ENCODE peak calls at places on chromosomes 3 and 15, in six cellular contexts. K, T, N, U, I and Z are unnamed samples.

GRCh38 chr3:16301490-16301889 is 36.5 kb downstream of the OXNAD1 start:
- DNase-seq in K (no peak), T (no peak), N (no peak), U (peak), I (peak), Z (no peak)

GRCh38 chr3:116005404-116005803 is 382.1 kb downstream of the GAP43 start:
- DNase-seq in K (no peak), T (peak), N (peak), U (no peak), I (no peak), Z (peak)

GRCh38 chr3:120088622-120089021 is 5.6 kb downstream of the GSK3B start:
- DNase-seq in K (no peak), T (no peak), N (no peak), U (no peak), I (no peak), Z (no peak)

GRCh38 chr3:110381992-110382391 is 689.6 kb upstream of the NECTIN3 start:
- DNase-seq in K (no peak), T (no peak), N (no peak), U (no peak), I (peak), Z (no peak)

GRCh38 chr15:59448871-59449270 is 10.9 kb downstream of the FAM81A start:
- DNase-seq in K (no peak), T (no peak), N (no peak), U (no peak), I (no peak), Z (no peak)

GRCh38 chr3:136621628-136622027 is 130.6 kb downstream of the STAG1 start:
- DNase-seq in K (no peak), T (no peak), N (peak), U (no peak), I (no peak), Z (peak)

GRCh38 chr3:88219138-88219792 is 69.5 kb downstream of the C3orf38 start:
- DNase-seq in K (no peak), T (peak), N (no peak), U (no peak), I (peak), Z (peak)

GRCh38 chr3:10445561-10445960 is 59.8 kb downstream of the ATP2B2 start:
- DNase-seq in K (no peak), T (no peak), N (no peak), U (no peak), I (no peak), Z (no peak)

GRCh38 chr3:100463002-100463401 is 29.4 kb upstream of the TMEM45A start:
- DNase-seq in K (no peak), T (peak), N (peak), U (peak), I (peak), Z (peak)

GRCh38 chr3:53807117-53807521 is 39.1 kb downstream of the CHDH start:
- DNase-seq in K (peak), T (no peak), N (no peak), U (no peak), I (no peak), Z (no peak)

GRCh38 chr15:90264649-90265048 is 823 bp upstream of the NGRN start:
- DNase-seq in K (no peak), T (no peak), N (no peak), U (no peak), I (no peak), Z (no peak)